ENCODE peak calls at places on chromosomes 11 and 22, in ten cellular contexts. V, A, N, L, I, C, R, M, Y and U are unnamed samples.

GRCh38 chr11:14746857-14747256 is 103.3 kb downstream of the PDE3B start:
- DNase-seq in V (no peak), A (no peak), N (no peak), L (no peak), I (peak), C (no peak), R (no peak), M (no peak), Y (no peak), U (no peak)

GRCh38 chr11:120715239-120715638 is 203.7 kb downstream of the GRIK4 start:
- DNase-seq in V (no peak), A (no peak), N (peak), L (no peak), I (no peak), C (peak), R (peak), M (no peak), Y (no peak), U (no peak)

GRCh38 chr11:112925516-112926310 is 35.5 kb upstream of the NCAM1 start:
- DNase-seq in V (no peak), A (no peak), N (no peak), L (no peak), I (no peak), C (no peak), R (no peak), M (no peak), Y (no peak), U (no peak)

GRCh38 chr11:1546077-1546535 is 26.0 kb downstream of the DUSP8 start:
- DNase-seq in V (no peak), A (no peak), N (no peak), L (no peak), I (peak), C (peak), R (no peak), M (no peak), Y (no peak), U (peak)

GRCh38 chr11:3157381-3158130 is 7.6 kb downstream of the OSBPL5 start:
- DNase-seq in V (peak), A (no peak), N (no peak), L (no peak), I (peak), C (no peak), R (no peak), M (peak), Y (no peak), U (no peak)

GRCh38 chr22:29607426-29607825 is 4.0 kb downstream of the NF2 start:
- DNase-seq in V (no peak), A (no peak), N (peak), L (no peak), I (no peak), C (no peak), R (no peak), M (no peak), Y (no peak), U (no peak)

GRCh38 chr11:60788401-60789110 is 3.4 kb downstream of the MS4A10 start:
- DNase-seq in V (no peak), A (no peak), N (peak), L (no peak), I (no peak), C (no peak), R (no peak), M (no peak), Y (no peak), U (no peak)

GRCh38 chr11:73204711-73205121 is 13.4 kb upstream of the P2RY2 start:
- DNase-seq in V (no peak), A (no peak), N (no peak), L (no peak), I (no peak), C (no peak), R (no peak), M (peak), Y (peak), U (no peak)

GRCh38 chr22:28909375-28909774 is 26.0 kb downstream of the ZNRF3 start:
- DNase-seq in V (no peak), A (peak), N (peak), L (no peak), I (no peak), C (no peak), R (no peak), M (no peak), Y (peak), U (no peak)

GRCh38 chr11:127066426-127067090 is 66.0 kb upstream of the KIRREL3 start:
- DNase-seq in V (no peak), A (no peak), N (no peak), L (no peak), I (no peak), C (no peak), R (no peak), M (no peak), Y (no peak), U (no peak)

GRCh38 chr11:121807051-121807450 is 309.0 kb downstream of the BLID start:
- DNase-seq in V (no peak), A (no peak), N (no peak), L (no peak), I (no peak), C (no peak), R (no peak), M (no peak), Y (no peak), U (no peak)

GRCh38 chr11:126282361-126282741 is 542 bp upstream of the TIRAP start:
- DNase-seq in V (no peak), A (no peak), N (peak), L (peak), I (peak), C (peak), R (peak), M (peak), Y (no peak), U (peak)

GRCh38 chr11:11309906-11310305 is 43.1 kb downstream of the CSNK2A3 start:
- DNase-seq in V (no peak), A (no peak), N (no peak), L (no peak), I (no peak), C (no peak), R (no peak), M (no peak), Y (no peak), U (no peak)

DNA sequence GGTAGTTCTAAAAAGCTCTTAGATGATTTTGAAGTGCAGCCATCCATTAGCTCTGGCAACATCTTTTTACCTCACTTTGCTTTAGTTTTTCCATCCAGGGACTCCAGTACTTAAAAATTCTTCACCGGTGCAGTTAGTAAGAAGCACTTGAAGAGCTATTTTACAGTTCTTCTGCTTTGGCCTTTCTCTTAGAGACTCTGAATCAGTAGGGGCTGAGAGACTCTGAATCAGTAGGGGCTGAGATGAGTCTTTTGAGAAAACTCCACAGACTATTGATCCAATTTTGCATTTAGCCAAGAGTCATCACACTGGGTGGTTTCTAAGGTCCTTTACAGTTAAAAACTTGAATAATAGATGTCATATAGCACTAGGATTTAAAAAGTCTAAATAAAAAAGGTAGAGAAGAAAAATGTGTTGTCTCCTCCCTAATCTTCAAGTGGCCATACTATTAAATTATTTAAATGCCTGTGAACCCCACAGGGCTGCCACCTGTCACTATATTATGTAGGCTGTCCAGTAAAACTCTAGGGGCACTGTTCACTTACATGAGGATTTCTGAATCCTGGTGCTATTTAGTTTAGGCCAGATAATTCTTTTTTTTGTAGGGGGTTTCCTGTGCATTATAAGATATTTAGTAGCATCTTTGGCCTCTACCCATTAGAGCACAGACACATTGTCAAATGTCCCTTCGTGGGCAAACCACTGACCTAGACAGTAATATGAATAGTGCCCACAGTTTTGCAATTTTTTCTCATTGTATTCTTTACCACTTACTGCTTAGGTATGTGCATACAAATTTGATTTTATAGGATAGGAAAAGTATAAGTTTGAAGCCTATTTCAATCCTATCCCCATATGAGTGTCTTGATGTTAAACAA is 26.3 kb upstream of the HIKESHI start:
- DNase-seq in V (no peak), A (no peak), N (no peak), L (no peak), I (no peak), C (no peak), R (no peak), M (no peak), Y (no peak), U (no peak)
- TF ChIP-seq CTCF in V (no peak), A (no peak), N (no peak), L (no peak), I (no peak), C (no peak), R (peak), M (no peak), Y (no peak), U (no peak)

DNA sequence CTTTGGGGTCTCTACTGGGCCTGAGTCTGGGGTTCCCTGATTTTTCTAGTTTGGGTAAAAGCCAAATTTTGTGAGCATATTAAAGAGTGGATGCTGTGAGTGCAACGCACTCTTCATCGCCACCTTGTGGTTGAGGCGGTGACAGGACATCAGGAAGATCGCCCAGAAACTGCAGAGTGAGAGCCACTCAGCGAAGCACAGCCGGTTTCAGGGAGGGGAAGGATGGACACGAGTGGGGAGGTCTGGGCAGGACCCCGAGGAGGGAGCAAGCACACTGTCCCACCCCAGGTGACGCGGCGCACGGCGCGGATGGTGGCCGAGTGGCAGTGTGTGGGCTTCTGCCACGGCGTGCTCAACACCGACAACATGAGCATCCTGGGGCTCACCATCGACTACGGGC is 9.1 kb downstream of the SELENOO start:
- DNase-seq in V (peak), A (peak), N (peak), L (peak), I (peak), C (peak), R (peak), M (no peak), Y (no peak), U (no peak)
- TF ChIP-seq CTCF in V (peak), A (peak), N (peak), L (peak), I (peak), C (peak), R (peak), M (peak), Y (no peak), U (peak)

DNA sequence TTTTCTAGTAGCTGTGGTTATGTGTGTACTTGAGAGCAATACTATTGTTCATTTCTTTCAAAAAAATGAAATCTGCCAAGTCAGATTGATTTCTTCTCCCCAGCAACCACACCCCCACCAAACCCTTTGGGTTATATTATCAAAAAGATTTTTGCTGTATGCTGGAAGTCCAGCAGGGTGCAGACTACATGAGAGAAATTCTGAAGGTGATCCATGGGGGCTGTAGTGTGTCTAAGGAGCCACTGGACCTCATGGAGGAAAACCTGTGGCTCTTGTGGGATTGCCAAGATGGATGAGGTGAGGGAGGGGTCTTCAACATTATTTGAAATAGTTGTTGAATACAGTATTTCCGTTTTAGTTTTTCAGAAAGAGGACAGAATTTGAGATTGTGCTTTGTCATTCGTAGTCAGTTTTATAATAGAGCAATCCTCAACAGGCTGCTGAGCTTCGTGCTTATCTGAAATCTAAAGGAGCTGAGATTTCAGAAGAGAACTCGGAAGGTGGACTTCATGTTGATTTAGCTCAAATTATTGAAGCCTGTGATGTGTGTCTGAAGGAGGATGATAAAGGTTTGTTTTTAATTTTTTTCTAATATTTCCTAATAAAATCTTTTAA is 3.1 kb downstream of the EIF3M start:
- DNase-seq in V (no peak), A (peak), N (peak), L (no peak), I (no peak), C (peak), R (peak), M (no peak), Y (no peak), U (no peak)
- TF ChIP-seq CTCF in V (no peak), A (no peak), N (peak), L (no peak), I (no peak), C (peak), R (peak), M (no peak), Y (no peak), U (peak)

GRCh38 chr11:43937434-43938411 is 4.7 kb upstream of the C11orf96 start:
- DNase-seq in V (no peak), A (no peak), N (peak), L (no peak), I (no peak), C (no peak), R (no peak), M (no peak), Y (peak), U (no peak)
- TF ChIP-seq CTCF in V (no peak), A (no peak), N (peak), L (no peak), I (no peak), C (no peak), R (no peak), M (no peak), Y (no peak), U (peak)

GRCh38 chr22:43110444-43110926 is at the start of gene BIK:
- DNase-seq in V (peak), A (peak), N (peak), L (peak), I (peak), C (peak), R (peak), M (no peak), Y (no peak), U (peak)
- TF ChIP-seq CTCF in V (peak), A (no peak), N (peak), L (no peak), I (peak), C (peak), R (no peak), M (no peak), Y (no peak), U (peak)

GRCh38 chr11:129331871-129332274 is 43.8 kb upstream of the BARX2 start:
- DNase-seq in V (peak), A (peak), N (peak), L (peak), I (peak), C (peak), R (peak), M (peak), Y (peak), U (peak)

GRCh38 chr11:129331217-129331616 is 44.4 kb upstream of the BARX2 start:
- DNase-seq in V (no peak), A (peak), N (no peak), L (peak), I (no peak), C (no peak), R (no peak), M (no peak), Y (no peak), U (no peak)

GRCh38 chr11:129333873-129334272 is 41.8 kb upstream of the BARX2 start:
- DNase-seq in V (no peak), A (no peak), N (no peak), L (no peak), I (no peak), C (no peak), R (no peak), M (no peak), Y (no peak), U (no peak)
- TF ChIP-seq CTCF in V (no peak), A (no peak), N (peak), L (no peak), I (no peak), C (peak), R (peak), M (no peak), Y (no peak), U (peak)

GRCh38 chr11:93775289-93775688 is 8.8 kb upstream of the MED17 start:
- DNase-seq in V (no peak), A (peak), N (peak), L (no peak), I (no peak), C (peak), R (peak), M (no peak), Y (no peak), U (no peak)
- TF ChIP-seq CTCF in V (no peak), A (no peak), N (peak), L (no peak), I (no peak), C (peak), R (peak), M (no peak), Y (no peak), U (peak)

GRCh38 chr11:65498727-65498976 is 193 bp upstream of the MALAT1 start:
- DNase-seq in V (no peak), A (no peak), N (no peak), L (no peak), I (no peak), C (no peak), R (no peak), M (no peak), Y (no peak), U (no peak)
- TF ChIP-seq CTCF in V (no peak), A (no peak), N (no peak), L (no peak), I (no peak), C (no peak), R (no peak), M (no peak), Y (no peak), U (no peak)